ENCODE peak calls at places on chromosomes 1 and 21, in five cellular contexts. D, P, K, M and C are unnamed samples.

GRCh38 chr1:215114154-215114933 is 31.8 kb downstream of the KCNK2 start:
- DNase-seq in D (peak), P (no peak), K (no peak), M (no peak), C (peak)

GRCh38 chr1:10973552-10973951 is 38.9 kb upstream of the TARDBP start:
- DNase-seq in D (no peak), P (no peak), K (no peak), M (no peak), C (peak)

GRCh38 chr1:21317035-21317689 is 26.9 kb upstream of the ECE1 start:
- DNase-seq in D (no peak), P (no peak), K (no peak), M (peak), C (peak)

GRCh38 chr1:79588719-79589118 is 582.2 kb upstream of the ADGRL4 start:
- DNase-seq in D (no peak), P (no peak), K (no peak), M (no peak), C (no peak)

GRCh38 chr1:22812993-22813790 is 102.6 kb downstream of the EPHB2 start:
- DNase-seq in D (no peak), P (no peak), K (no peak), M (no peak), C (no peak)

GRCh38 chr1:23525558-23526174 is 5.4 kb downstream of the E2F2 start:
- DNase-seq in D (no peak), P (no peak), K (no peak), M (no peak), C (no peak)

GRCh38 chr1:78292361-78292760 is 198.4 kb upstream of the PTGFR start:
- DNase-seq in D (no peak), P (no peak), K (no peak), M (no peak), C (no peak)

GRCh38 chr1:93602101-93602500 is 79.5 kb downstream of the BCAR3 start:
- DNase-seq in D (no peak), P (no peak), K (no peak), M (no peak), C (no peak)

GRCh38 chr21:44458971-44459711 is 3.8 kb downstream of the LRRC3 start:
- DNase-seq in D (no peak), P (no peak), K (no peak), M (no peak), C (no peak)

GRCh38 chr1:5967351-5968160 is 24.7 kb downstream of the NPHP4 start:
- DNase-seq in D (no peak), P (no peak), K (no peak), M (no peak), C (no peak)

GRCh38 chr1:44673675-44674112 is 587 bp downstream of the TMEM53 start:
- DNase-seq in D (no peak), P (no peak), K (no peak), M (no peak), C (no peak)

GRCh38 chr1:37901191-37901892 is 42.0 kb upstream of the MTF1 start:
- DNase-seq in D (no peak), P (no peak), K (no peak), M (no peak), C (no peak)

GRCh38 chr1:167599839-167600581 is 30.0 kb upstream of the RCSD1 start:
- DNase-seq in D (peak), P (no peak), K (no peak), M (no peak), C (peak)

GRCh38 chr21:17051054-17051453 is 461.8 kb upstream of the CXADR start:
- DNase-seq in D (no peak), P (peak), K (no peak), M (no peak), C (peak)

GRCh38 chr1:220318673-220319072 is 46.4 kb upstream of the RAB3GAP2 start:
- DNase-seq in D (no peak), P (no peak), K (no peak), M (no peak), C (no peak)

GRCh38 chr1:72186733-72187307 is 95.5 kb downstream of the NEGR1 start:
- DNase-seq in D (peak), P (no peak), K (no peak), M (no peak), C (peak)

GRCh38 chr1:65963161-65963888 is 170.6 kb downstream of the PDE4B start:
- DNase-seq in D (no peak), P (no peak), K (no peak), M (no peak), C (peak)

GRCh38 chr1:221335161-221336101 is 406.5 kb downstream of the DUSP10 start:
- DNase-seq in D (peak), P (peak), K (no peak), M (no peak), C (peak)

GRCh38 chr1:239662950-239663349 is 276.6 kb downstream of the CHRM3 start:
- DNase-seq in D (no peak), P (no peak), K (no peak), M (no peak), C (no peak)

GRCh38 chr21:15057290-15057689 is 7.5 kb downstream of the NRIP1 start:
- DNase-seq in D (no peak), P (peak), K (no peak), M (no peak), C (no peak)

GRCh38 chr1:153627797-153628626 is at the start of gene S100A1:
- DNase-seq in D (no peak), P (no peak), K (no peak), M (no peak), C (no peak)

GRCh38 chr21:42163511-42163863 is 55.5 kb upstream of the ABCG1 start:
- DNase-seq in D (no peak), P (no peak), K (no peak), M (no peak), C (no peak)

GRCh38 chr1:185861630-185862029 is 127.4 kb downstream of the HMCN1 start:
- DNase-seq in D (peak), P (no peak), K (no peak), M (no peak), C (peak)

GRCh38 chr1:231583376-231583775 is 43.2 kb upstream of the DISC1 start:
- DNase-seq in D (no peak), P (no peak), K (no peak), M (no peak), C (no peak)

GRCh38 chr1:29245876-29246275 is 9.6 kb downstream of the PTPRU start:
- DNase-seq in D (peak), P (no peak), K (no peak), M (no peak), C (peak)

GRCh38 chr1:37831109-37831508 is 23.1 kb upstream of the YRDC start:
- DNase-seq in D (no peak), P (no peak), K (no peak), M (no peak), C (no peak)

GRCh38 chr1:31835415-31835814 is 19.6 kb upstream of the SPOCD1 start:
- DNase-seq in D (no peak), P (no peak), K (no peak), M (no peak), C (no peak)